ENCODE peak calls at places on chromosomes 4 and X, in four cellular contexts. K is immature natural killer cell; L is stimulated activated CD4-positive, alpha-beta T cell treated with anti-CD3 and anti-CD28 coated beads, Interleukin-2, amount 100 ng/mL, for 24 hours; W is activated T-cell treated with anti-CD3 and anti-CD28 coated beads, Interleukin-2, amount 50 U/mL, for 72 hours. B is an unnamed sample.

GRCh38 chr4:139469869-139470268 is 15.9 kb downstream of the RAB33B start:
- DNase-seq in K (no peak), L (no peak), W (no peak), B (no peak)

GRCh38 chrX:105515561-105515960 is 295.1 kb upstream of the TEX13A start:
- DNase-seq in K (no peak), L (no peak), W (no peak), B (no peak)

GRCh38 chr4:82380344-82380743 is 6.6 kb upstream of the HNRNPD start:
- DNase-seq in K (no peak), L (no peak), W (no peak), B (peak)

GRCh38 chr4:39134674-39135073 is 47.7 kb upstream of the WDR19 start:
- DNase-seq in K (no peak), L (no peak), W (no peak), B (no peak)

GRCh38 chrX:18702362-18703195 is 4.9 kb upstream of the PPEF1 start:
- DNase-seq in K (no peak), L (no peak), W (no peak), B (no peak)

GRCh38 chr4:6719611-6720179 is 3.7 kb downstream of the BLOC1S4 start:
- DNase-seq in K (no peak), L (no peak), W (no peak), B (no peak)

GRCh38 chrX:9260603-9261002 is 204.3 kb upstream of the TBL1X start:
- DNase-seq in K (no peak), L (no peak), W (no peak), B (no peak)

GRCh38 chr4:113450681-113451080 is 310.9 kb downstream of the CAMK2D start:
- DNase-seq in K (no peak), L (no peak), W (no peak), B (no peak)

GRCh38 chr4:96354036-96354712 is 514.3 kb downstream of the PDHA2 start:
- DNase-seq in K (no peak), L (no peak), W (no peak), B (no peak)

GRCh38 chrX:100316987-100317386 is 93.1 kb downstream of the PCDH19 start:
- DNase-seq in K (no peak), L (no peak), W (no peak), B (no peak)

B was measured in SK-MEL-5.